ENCODE peak calls at places on chromosomes 7 and 10, in nine cellular contexts. P is fibroblast of mammary gland, T is RWPE2, I is lower lobe of right lung, S is IMR-90, X is brain microvascular endothelial cell, K is neural progenitor cell, Z is BE2C, O is fibroblast of lung. N is an unnamed sample.

GRCh38 chr10:72719941-72720592 is 28.1 kb downstream of the MCU start:
- DNase-seq in P (no peak), T (no peak), I (no peak), S (no peak), X (no peak), K (no peak), Z (peak; percentile 10), O (no peak), N (peak; percentile 44)

GRCh38 chr10:101297901-101298451 is 56.0 kb upstream of the BTRC start:
- DNase-seq in P (peak; percentile 33), T (no peak), I (peak; percentile 72), S (peak; percentile 39), X (peak; percentile 51), K (peak; percentile 84), Z (peak; percentile 65), O (peak; percentile 49), N (peak; percentile 70)

GRCh38 chr7:92133737-92134270 is 473 bp downstream of the CYP51A1 start:
- DNase-seq in P (peak; percentile 63), T (peak; percentile 71), I (peak; percentile 76), S (peak; percentile 61), X (peak; percentile 51), K (peak; percentile 92), Z (peak; percentile 89), O (peak; percentile 79), N (peak; percentile 82)

GRCh38 chr7:15687645-15688025 is 1.2 kb upstream of the MEOX2 start:
- DNase-seq in P (no peak), T (no peak), I (no peak), S (no peak), X (no peak), K (peak; percentile 77), Z (no peak), O (no peak), N (peak; percentile 28)

GRCh38 chr10:4088354-4089066 is 303.5 kb upstream of the KLF6 start:
- DNase-seq in P (no peak), T (no peak), I (no peak), S (no peak), X (no peak), K (no peak), Z (no peak), O (no peak), N (no peak)

GRCh38 chr10:112969131-112969530 is 19.1 kb downstream of the TCF7L2 start:
- DNase-seq in P (no peak), T (no peak), I (no peak), S (no peak), X (no peak), K (no peak), Z (no peak), O (no peak), N (no peak)

GRCh38 chr10:69335063-69335587 is 56.8 kb downstream of the HK1 start:
- DNase-seq in P (peak; percentile 61), T (no peak), I (peak; percentile 84), S (no peak), X (no peak), K (no peak), Z (no peak), O (peak; percentile 80), N (no peak)

GRCh38 chr7:42932861-42933591 is 850 bp downstream of the MRPL32 start:
- DNase-seq in P (peak; percentile 43), T (no peak), I (no peak), S (peak; percentile 26), X (no peak), K (peak; percentile 77), Z (peak; percentile 15), O (peak; percentile 41), N (peak; percentile 54)

GRCh38 chr10:119316729-119317097 is 109.3 kb downstream of the GRK5 start:
- DNase-seq in P (peak; percentile 74), T (no peak), I (no peak), S (peak; percentile 92), X (peak; percentile 88), K (no peak), Z (peak; percentile 29), O (peak; percentile 86), N (peak; percentile 86)

GRCh38 chr10:102652170-102652926 is 8.1 kb downstream of the TRIM8 start:
- DNase-seq in P (no peak), T (no peak), I (no peak), S (no peak), X (no peak), K (no peak), Z (no peak), O (no peak), N (no peak)

GRCh38 chr10:132133005-132133404 is 53.7 kb upstream of the DPYSL4 start:
- DNase-seq in P (no peak), T (no peak), I (peak; percentile 38), S (no peak), X (no peak), K (peak; percentile 28), Z (peak; percentile 66), O (no peak), N (no peak)

GRCh38 chr10:30219977-30220751 is 128.9 kb downstream of the MTPAP start:
- DNase-seq in P (peak; percentile 54), T (no peak), I (peak; percentile 47), S (peak; percentile 51), X (peak; percentile 34), K (peak; percentile 6), Z (no peak), O (peak; percentile 55), N (no peak)

DNA sequence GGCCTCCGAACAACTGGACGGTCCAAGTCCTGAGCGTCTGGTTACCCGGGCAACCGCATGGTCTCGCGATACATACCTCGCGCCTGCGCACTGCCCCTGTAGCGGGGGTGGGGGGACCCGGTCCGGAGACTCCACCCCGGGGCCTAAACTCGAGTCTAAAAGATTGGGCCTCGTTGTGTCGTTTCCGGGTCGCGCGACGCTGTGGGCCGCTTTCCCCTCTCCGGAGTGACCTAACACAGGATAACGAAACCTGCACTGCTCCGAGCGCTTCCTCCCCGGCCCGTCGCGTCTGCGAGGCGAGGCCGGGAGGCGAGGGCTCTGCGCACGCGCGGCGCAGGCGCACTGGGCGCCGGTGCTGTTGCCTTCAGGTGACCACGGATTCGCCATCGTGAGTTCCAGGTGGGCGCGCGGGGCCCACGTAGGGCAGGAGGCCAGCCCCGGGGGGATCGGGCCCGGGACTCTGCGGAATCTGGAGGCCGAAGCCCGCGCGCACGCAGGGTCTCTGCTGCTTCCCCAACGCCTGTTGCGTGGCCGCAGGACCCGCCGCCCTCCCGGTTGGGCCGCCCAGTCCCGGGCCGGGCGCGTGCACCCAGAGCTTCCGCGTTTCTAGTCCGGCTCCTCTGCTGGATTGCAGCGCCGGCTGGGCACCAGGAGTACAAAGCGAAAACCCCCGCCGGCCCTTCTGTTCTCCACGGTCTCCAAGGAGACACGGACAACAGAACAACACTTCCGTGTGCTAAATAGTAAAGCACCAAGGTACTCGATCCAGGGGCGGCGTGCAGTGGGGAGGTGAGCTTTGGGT is at the start of gene RPP38:
- DNase-seq in P (peak; percentile 94), T (peak; percentile 96), I (peak; percentile 97), S (peak; percentile 92), X (peak; percentile 95), K (peak; percentile 98), Z (peak; percentile 94), O (peak; percentile 96), N (peak; percentile 98)
- TF ChIP-seq CTCF in P (no peak), T (no peak), I (no peak), S (no peak), X (no peak), K (no peak), Z (no peak), O (no peak), N (no peak)

GRCh38 chr10:110503528-110504110 is 5.9 kb downstream of the DUSP5 start:
- DNase-seq in P (no peak), T (no peak), I (no peak), S (no peak), X (no peak), K (no peak), Z (no peak), O (no peak), N (no peak)
- H3K4me3 ChIP-seq in P (no peak overlapping the region), T (no peak overlapping the region), I (peak overlapping the region; percentile 0), S (no peak overlapping the region), X (no peak overlapping the region), K (no peak overlapping the region), Z (no peak overlapping the region), O (no peak overlapping the region), N (no peak overlapping the region)

GRCh38 chr10:93068411-93069244 is 5.1 kb upstream of the CYP26A1 start:
- DNase-seq in P (peak; percentile 49), T (peak; percentile 63), I (no peak), S (peak; percentile 54), X (no peak), K (peak; percentile 84), Z (no peak), O (peak; percentile 53), N (no peak)
- TF ChIP-seq CTCF in P (no peak), T (peak; percentile 13), I (no peak), S (no peak), X (peak; percentile 19), K (peak; percentile 47), Z (peak; percentile 9), O (no peak), N (no peak)

DNA sequence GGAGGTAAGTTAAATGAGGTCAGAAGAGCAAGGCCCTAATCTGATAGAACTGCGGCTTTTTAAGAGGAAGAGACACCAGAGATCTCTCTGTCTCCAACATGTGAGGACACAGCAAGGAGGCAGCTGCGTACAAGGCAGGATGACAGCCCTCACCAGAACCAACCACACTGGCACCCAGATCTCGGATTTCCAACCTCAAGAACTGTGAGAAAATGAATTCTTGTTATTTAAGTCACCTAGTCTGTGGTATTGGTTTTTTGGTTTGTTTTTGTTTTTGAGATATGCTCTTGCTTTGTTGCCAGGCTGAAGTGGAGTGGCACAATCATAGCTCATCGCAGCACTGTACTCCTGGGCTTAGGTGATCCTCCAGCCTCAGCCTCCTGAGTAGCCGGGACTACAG is 127.2 kb downstream of the DLG5 start:
- DNase-seq in P (peak; percentile 13), T (peak; percentile 5), I (peak; percentile 7), S (peak; percentile 26), X (no peak), K (no peak), Z (no peak), O (no peak), N (peak; percentile 8)
- H3K4me3 ChIP-seq in P (no peak overlapping the region), T (no peak overlapping the region), I (no peak overlapping the region), S (no peak overlapping the region), X (no peak overlapping the region), K (no peak overlapping the region), Z (no peak overlapping the region), O (no peak overlapping the region), N (no peak overlapping the region)

DNA sequence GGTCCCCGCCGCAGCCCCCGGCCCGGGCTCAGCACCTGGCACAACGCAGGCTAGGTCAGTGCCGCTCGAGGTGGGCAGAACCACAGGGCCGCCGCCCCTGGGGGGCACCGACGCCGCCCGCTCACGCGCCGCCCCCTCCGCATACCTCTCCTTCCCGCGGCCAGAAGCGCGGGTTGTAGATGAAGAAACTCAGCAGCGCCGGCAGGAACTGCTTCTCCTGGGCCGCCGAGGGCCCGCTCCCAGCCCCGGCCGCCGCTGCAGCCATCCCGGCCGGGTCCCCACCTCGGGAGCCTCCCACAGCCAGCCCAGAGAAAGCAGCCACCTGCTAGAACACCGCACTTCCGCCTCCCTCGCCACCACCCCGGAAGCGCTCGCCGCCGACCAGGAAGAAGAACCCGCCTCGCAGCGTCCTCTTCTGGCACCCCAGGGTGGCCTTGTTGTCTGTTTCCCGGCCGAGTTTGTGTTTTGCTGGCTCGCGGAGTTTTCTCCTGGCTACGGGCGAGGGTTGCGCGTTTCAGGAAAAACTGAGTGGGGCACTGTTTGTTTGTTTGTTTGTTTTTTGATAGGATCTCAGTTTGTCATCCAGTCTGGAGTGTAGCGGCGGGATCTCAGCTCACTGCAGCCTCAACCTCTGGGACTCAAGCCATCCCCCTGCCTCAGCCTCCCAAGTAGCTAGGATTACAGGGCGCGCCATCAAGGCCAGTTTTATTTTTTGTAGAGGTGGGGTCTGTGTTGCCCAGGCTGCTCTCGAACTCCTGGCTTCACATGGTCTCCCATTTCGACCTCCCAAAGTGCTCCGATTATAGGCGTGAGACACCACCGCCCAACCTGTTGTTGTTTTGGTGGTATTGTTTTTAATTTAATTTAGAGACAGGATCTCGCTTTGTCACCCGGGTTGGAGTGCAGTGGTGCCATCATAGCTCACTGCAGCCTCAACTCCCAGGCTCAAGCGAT is 17.7 kb downstream of the OCM2 start:
- DNase-seq in P (peak; percentile 62), T (peak; percentile 80), I (peak; percentile 90), S (peak; percentile 57), X (peak; percentile 47), K (peak; percentile 63), Z (peak; percentile 80), O (peak; percentile 68), N (peak; percentile 49)
- TF ChIP-seq CTCF in P (peak; percentile 28), T (peak; percentile 48), I (peak; percentile 32), S (peak; percentile 33), X (peak; percentile 44), K (peak; percentile 18), Z (peak; percentile 35), O (peak; percentile 26), N (peak; percentile 33)

N was measured in foreskin fibroblast.